ENCODE peak calls at places on chromosomes 1 and 21, in seven cellular contexts. One of them, this sample, is unnamed.

GRCh38 chr1:220219865-220220698 is 52.2 kb downstream of the RAB3GAP2 start:
- DNase-seq in suprapubic skin: no peak
- DNase-seq in MV-4-11: no peak
- DNase-seq in stomach: no peak
- DNase-seq in T-cell: no peak
- DNase-seq in NCI-H774: no peak
- DNase-seq in germinal center: peak
- DNase-seq in this sample: no peak

GRCh38 chr21:29342394-29342957 is 43.8 kb downstream of the BACH1 start:
- DNase-seq in suprapubic skin: peak
- DNase-seq in MV-4-11: peak
- DNase-seq in stomach: no peak
- DNase-seq in T-cell: no peak
- DNase-seq in NCI-H774: no peak
- DNase-seq in germinal center: no peak
- DNase-seq in this sample: no peak

GRCh38 chr1:204990059-204990664 is 52.9 kb upstream of the CNTN2 start:
- DNase-seq in suprapubic skin: no peak
- DNase-seq in MV-4-11: no peak
- DNase-seq in stomach: no peak
- DNase-seq in T-cell: no peak
- DNase-seq in NCI-H774: no peak
- DNase-seq in germinal center: no peak
- DNase-seq in this sample: no peak

GRCh38 chr1:101587749-101588148 is 350.9 kb downstream of the S1PR1 start:
- DNase-seq in suprapubic skin: no peak
- DNase-seq in MV-4-11: no peak
- DNase-seq in stomach: no peak
- DNase-seq in T-cell: no peak
- DNase-seq in NCI-H774: no peak
- DNase-seq in germinal center: no peak
- DNase-seq in this sample: no peak

GRCh38 chr1:47948126-47948525 is 49.1 kb downstream of the TRABD2B start:
- DNase-seq in suprapubic skin: no peak
- DNase-seq in MV-4-11: no peak
- DNase-seq in stomach: no peak
- DNase-seq in T-cell: no peak
- DNase-seq in NCI-H774: no peak
- DNase-seq in germinal center: no peak
- DNase-seq in this sample: no peak

GRCh38 chr1:231423648-231424047 is 1.6 kb upstream of the EGLN1 start:
- DNase-seq in suprapubic skin: no peak
- DNase-seq in MV-4-11: no peak
- DNase-seq in stomach: no peak
- DNase-seq in T-cell: no peak
- DNase-seq in NCI-H774: peak
- DNase-seq in germinal center: no peak
- DNase-seq in this sample: no peak

GRCh38 chr1:56645663-56646330 is 683 bp downstream of the PRKAA2 start:
- DNase-seq in suprapubic skin: no peak
- DNase-seq in MV-4-11: no peak
- DNase-seq in stomach: peak
- DNase-seq in T-cell: no peak
- DNase-seq in NCI-H774: no peak
- DNase-seq in germinal center: no peak
- DNase-seq in this sample: no peak

GRCh38 chr1:234704106-234704887 is 94.3 kb upstream of the IRF2BP2 start:
- DNase-seq in suprapubic skin: no peak
- DNase-seq in MV-4-11: no peak
- DNase-seq in stomach: no peak
- DNase-seq in T-cell: no peak
- DNase-seq in NCI-H774: no peak
- DNase-seq in germinal center: no peak
- DNase-seq in this sample: no peak

GRCh38 chr1:159071970-159072582 is 4.5 kb downstream of the AIM2 start:
- DNase-seq in suprapubic skin: no peak
- DNase-seq in MV-4-11: peak
- DNase-seq in stomach: no peak
- DNase-seq in T-cell: no peak
- DNase-seq in NCI-H774: peak
- DNase-seq in germinal center: peak
- DNase-seq in this sample: no peak

GRCh38 chr1:41455479-41456271 is 28.8 kb downstream of the EDN2 start:
- DNase-seq in suprapubic skin: peak
- DNase-seq in MV-4-11: no peak
- DNase-seq in stomach: no peak
- DNase-seq in T-cell: no peak
- DNase-seq in NCI-H774: no peak
- DNase-seq in germinal center: no peak
- DNase-seq in this sample: no peak

GRCh38 chr1:21149862-21150432 is 26.8 kb downstream of the EIF4G3 start:
- DNase-seq in suprapubic skin: no peak
- DNase-seq in MV-4-11: peak
- DNase-seq in stomach: no peak
- DNase-seq in T-cell: no peak
- DNase-seq in NCI-H774: no peak
- DNase-seq in germinal center: no peak
- DNase-seq in this sample: no peak

GRCh38 chr1:54227091-54227602 is 27.2 kb downstream of the MRPL37 start:
- DNase-seq in suprapubic skin: no peak
- DNase-seq in MV-4-11: peak
- DNase-seq in stomach: no peak
- DNase-seq in T-cell: no peak
- DNase-seq in NCI-H774: no peak
- DNase-seq in germinal center: no peak
- DNase-seq in this sample: no peak

GRCh38 chr1:234093741-234094140 is 189.3 kb downstream of the SLC35F3 start:
- DNase-seq in suprapubic skin: no peak
- DNase-seq in MV-4-11: no peak
- DNase-seq in stomach: no peak
- DNase-seq in T-cell: no peak
- DNase-seq in NCI-H774: no peak
- DNase-seq in germinal center: no peak
- DNase-seq in this sample: no peak

GRCh38 chr1:76161451-76161850 is 86.9 kb downstream of the ST6GALNAC3 start:
- DNase-seq in suprapubic skin: no peak
- DNase-seq in MV-4-11: no peak
- DNase-seq in stomach: no peak
- DNase-seq in T-cell: no peak
- DNase-seq in NCI-H774: no peak
- DNase-seq in germinal center: no peak
- DNase-seq in this sample: no peak

GRCh38 chr1:54397090-54397591 is 9.1 kb downstream of the SSBP3 start:
- DNase-seq in suprapubic skin: no peak
- DNase-seq in MV-4-11: no peak
- DNase-seq in stomach: peak
- DNase-seq in T-cell: no peak
- DNase-seq in NCI-H774: no peak
- DNase-seq in germinal center: no peak
- DNase-seq in this sample: no peak

GRCh38 chr1:63914241-63914640 is 140.4 kb downstream of the ROR1 start:
- DNase-seq in suprapubic skin: no peak
- DNase-seq in MV-4-11: no peak
- DNase-seq in stomach: no peak
- DNase-seq in T-cell: no peak
- DNase-seq in NCI-H774: no peak
- DNase-seq in germinal center: no peak
- DNase-seq in this sample: no peak

GRCh38 chr1:233304489-233305102 is 9.1 kb upstream of the PCNX2 start:
- DNase-seq in suprapubic skin: no peak
- DNase-seq in MV-4-11: no peak
- DNase-seq in stomach: no peak
- DNase-seq in T-cell: no peak
- DNase-seq in NCI-H774: peak
- DNase-seq in germinal center: no peak
- DNase-seq in this sample: no peak

GRCh38 chr1:34970829-34971228 is 14.3 kb downstream of the TMEM35B start:
- DNase-seq in suprapubic skin: no peak
- DNase-seq in MV-4-11: no peak
- DNase-seq in stomach: no peak
- DNase-seq in T-cell: no peak
- DNase-seq in NCI-H774: peak
- DNase-seq in germinal center: no peak
- DNase-seq in this sample: no peak

GRCh38 chr1:93447481-93448291 is at the start of gene FNBP1L:
- DNase-seq in suprapubic skin: peak
- DNase-seq in MV-4-11: no peak
- DNase-seq in stomach: peak
- DNase-seq in T-cell: peak
- DNase-seq in NCI-H774: peak
- DNase-seq in germinal center: peak
- DNase-seq in this sample: peak

GRCh38 chr1:114745351-114745750 is 12.4 kb downstream of the CSDE1 start:
- DNase-seq in suprapubic skin: no peak
- DNase-seq in MV-4-11: peak
- DNase-seq in stomach: no peak
- DNase-seq in T-cell: no peak
- DNase-seq in NCI-H774: no peak
- DNase-seq in germinal center: no peak
- DNase-seq in this sample: no peak

GRCh38 chr1:166062695-166063094 is 104.1 kb downstream of the FAM78B start:
- DNase-seq in suprapubic skin: no peak
- DNase-seq in MV-4-11: no peak
- DNase-seq in stomach: no peak
- DNase-seq in T-cell: no peak
- DNase-seq in NCI-H774: no peak
- DNase-seq in germinal center: no peak
- DNase-seq in this sample: no peak

GRCh38 chr1:17919525-17920439 is 164.6 kb downstream of the ACTL8 start:
- DNase-seq in suprapubic skin: no peak
- DNase-seq in MV-4-11: peak
- DNase-seq in stomach: peak
- DNase-seq in T-cell: no peak
- DNase-seq in NCI-H774: no peak
- DNase-seq in germinal center: no peak
- DNase-seq in this sample: no peak

GRCh38 chr1:201426395-201427310 is 5.1 kb upstream of the TNNI1 start:
- DNase-seq in suprapubic skin: no peak
- DNase-seq in MV-4-11: peak
- DNase-seq in stomach: no peak
- DNase-seq in T-cell: no peak
- DNase-seq in NCI-H774: no peak
- DNase-seq in germinal center: no peak
- DNase-seq in this sample: no peak

GRCh38 chr1:4028139-4028501 is 128.0 kb upstream of the C1orf174 start:
- DNase-seq in suprapubic skin: no peak
- DNase-seq in MV-4-11: no peak
- DNase-seq in stomach: no peak
- DNase-seq in T-cell: no peak
- DNase-seq in NCI-H774: no peak
- DNase-seq in germinal center: no peak
- DNase-seq in this sample: no peak

GRCh38 chr1:151593651-151594625 is 17.9 kb upstream of the SNX27 start:
- DNase-seq in suprapubic skin: peak
- DNase-seq in MV-4-11: no peak
- DNase-seq in stomach: peak
- DNase-seq in T-cell: peak
- DNase-seq in NCI-H774: peak
- DNase-seq in germinal center: peak
- DNase-seq in this sample: peak

GRCh38 chr1:93588206-93588605 is 93.4 kb downstream of the BCAR3 start:
- DNase-seq in suprapubic skin: no peak
- DNase-seq in MV-4-11: peak
- DNase-seq in stomach: no peak
- DNase-seq in T-cell: no peak
- DNase-seq in NCI-H774: no peak
- DNase-seq in germinal center: no peak
- DNase-seq in this sample: no peak

GRCh38 chr1:226429051-226429461 is 21.2 kb upstream of the PARP1 start:
- DNase-seq in suprapubic skin: no peak
- DNase-seq in MV-4-11: no peak
- DNase-seq in stomach: no peak
- DNase-seq in T-cell: peak
- DNase-seq in NCI-H774: no peak
- DNase-seq in germinal center: no peak
- DNase-seq in this sample: no peak

GRCh38 chr21:39885119-39885848 is 18.0 kb downstream of the PCP4 start:
- DNase-seq in suprapubic skin: no peak
- DNase-seq in MV-4-11: no peak
- DNase-seq in stomach: no peak
- DNase-seq in T-cell: no peak
- DNase-seq in NCI-H774: no peak
- DNase-seq in germinal center: no peak
- DNase-seq in this sample: no peak

GRCh38 chr1:235938714-235939487 is 72.2 kb upstream of the LYST start:
- DNase-seq in suprapubic skin: no peak
- DNase-seq in MV-4-11: peak
- DNase-seq in stomach: no peak
- DNase-seq in T-cell: no peak
- DNase-seq in NCI-H774: no peak
- DNase-seq in germinal center: peak
- DNase-seq in this sample: no peak

GRCh38 chr1:66732407-66733166 is 19.7 kb upstream of the DYNLT5 start:
- DNase-seq in suprapubic skin: no peak
- DNase-seq in MV-4-11: peak
- DNase-seq in stomach: no peak
- DNase-seq in T-cell: no peak
- DNase-seq in NCI-H774: no peak
- DNase-seq in germinal center: no peak
- DNase-seq in this sample: no peak

GRCh38 chr1:150221552-150221951 is 14.4 kb downstream of the ANP32E start:
- DNase-seq in suprapubic skin: no peak
- DNase-seq in MV-4-11: peak
- DNase-seq in stomach: no peak
- DNase-seq in T-cell: no peak
- DNase-seq in NCI-H774: no peak
- DNase-seq in germinal center: peak
- DNase-seq in this sample: no peak

GRCh38 chr1:25799758-25800537 is at the start of gene SELENON:
- DNase-seq in suprapubic skin: no peak
- DNase-seq in MV-4-11: no peak
- DNase-seq in stomach: peak
- DNase-seq in T-cell: peak
- DNase-seq in NCI-H774: no peak
- DNase-seq in germinal center: peak
- DNase-seq in this sample: peak

GRCh38 chr1:15246960-15247614 is at the start of gene FHAD1:
- DNase-seq in suprapubic skin: no peak
- DNase-seq in MV-4-11: no peak
- DNase-seq in stomach: peak
- DNase-seq in T-cell: peak
- DNase-seq in NCI-H774: peak
- DNase-seq in germinal center: peak
- DNase-seq in this sample: no peak

GRCh38 chr21:14591277-14591876 is 45.3 kb upstream of the SAMSN1 start:
- DNase-seq in suprapubic skin: no peak
- DNase-seq in MV-4-11: peak
- DNase-seq in stomach: no peak
- DNase-seq in T-cell: no peak
- DNase-seq in NCI-H774: no peak
- DNase-seq in germinal center: no peak
- DNase-seq in this sample: no peak